ENCODE peak calls at places on chromosomes 12 and 14, in six cellular contexts. D is stimulated activated effector memory CD8-positive, alpha-beta T cell treated with anti-CD3 and anti-CD28 coated beads, Interleukin-12 subunit alpha, Interleukin-12 subunit beta, amount 100 ng/mL, for 72 hours; B is left cardiac atrium; L is glutamatergic neuron; P is HCT116; A is GM06990. X is an unnamed sample.

GRCh38 chr14:58533417-58533816 is 104.3 kb upstream of the DACT1 start:
- DNase-seq in L (peak), B (peak), P (no peak), D (no peak), A (no peak), X (peak)

GRCh38 chr12:110316861-110317260 is 35.8 kb downstream of the ATP2A2 start:
- DNase-seq in B (no peak), D (no peak), P (no peak), A (peak), L (no peak), X (peak)

GRCh38 chr12:26162905-26163304 is 32.5 kb upstream of the SSPN start:
- DNase-seq in P (no peak), D (no peak), A (peak), L (no peak), B (no peak), X (no peak)

GRCh38 chr12:48901278-48901677 is 24.0 kb downstream of the FKBP11 start:
- DNase-seq in P (no peak), D (no peak), A (no peak), L (no peak), B (no peak), X (no peak)

GRCh38 chr12:124543591-124544310 is 23.7 kb downstream of the NCOR2 start:
- DNase-seq in D (no peak), B (no peak), P (no peak), L (peak), A (no peak), X (peak)

GRCh38 chr12:99108924-99109323 is 463.8 kb downstream of the APAF1 start:
- DNase-seq in L (no peak), A (no peak), P (no peak), B (no peak), D (no peak), X (no peak)

GRCh38 chr12:132295101-132295526 is 34.3 kb downstream of the GALNT9 start:
- DNase-seq in P (no peak), L (no peak), A (no peak), B (peak), D (no peak), X (no peak)

GRCh38 chr12:88546851-88547250 is 33.4 kb downstream of the KITLG start:
- DNase-seq in A (no peak), L (no peak), B (no peak), D (no peak), P (no peak), X (no peak)

GRCh38 chr12:118377891-118378470 is 1.6 kb downstream of the SUDS3 start:
- DNase-seq in P (peak), L (peak), A (no peak), D (peak), B (peak), X (peak)

GRCh38 chr12:28817524-28817923 is 331.6 kb upstream of the FAR2 start:
- DNase-seq in D (no peak), B (no peak), P (no peak), L (no peak), A (no peak), X (no peak)

GRCh38 chr12:126349383-126349782 is 1284.1 kb downstream of the AACS start:
- DNase-seq in A (no peak), P (no peak), D (no peak), B (no peak), L (no peak), X (no peak)

GRCh38 chr14:88804035-88804434 is 11.3 kb upstream of the EML5 start:
- DNase-seq in A (no peak), B (no peak), D (no peak), L (no peak), P (no peak), X (no peak)

GRCh38 chr12:124463341-124463861 is 104.0 kb downstream of the NCOR2 start:
- DNase-seq in B (no peak), D (no peak), P (no peak), A (no peak), L (no peak), X (peak)

GRCh38 chr14:21070610-21071224 is 613 bp downstream of the ARHGEF40 start:
- DNase-seq in L (peak), P (no peak), D (no peak), A (no peak), B (peak), X (no peak)

GRCh38 chr14:44316647-44317432 is 190.2 kb downstream of the FSCB start:
- DNase-seq in A (no peak), B (no peak), D (no peak), L (no peak), P (peak), X (peak)

GRCh38 chr14:61813101-61813596 is 50.9 kb downstream of the SNAPC1 start:
- DNase-seq in B (no peak), L (peak), P (no peak), A (no peak), D (no peak), X (no peak)

GRCh38 chr12:108711486-108712163 is 19.7 kb downstream of the CORO1C start:
- DNase-seq in A (no peak), D (peak), B (no peak), P (no peak), L (no peak), X (no peak)

GRCh38 chr14:95875831-95876768 is 532 bp upstream of the TUNAR start:
- DNase-seq in L (peak), B (no peak), D (no peak), P (no peak), A (no peak), X (peak)

GRCh38 chr14:104224516-104225281 is 86.3 kb downstream of the KIF26A start:
- DNase-seq in P (no peak), L (peak), D (peak), B (peak), A (no peak), X (peak)

GRCh38 chr12:30694412-30694955 is 1.2 kb downstream of the IPO8 start:
- DNase-seq in B (no peak), L (no peak), A (peak), D (no peak), P (no peak), X (no peak)

GRCh38 chr12:55716582-55717396 is 943 bp downstream of the BLOC1S1 start:
- DNase-seq in P (no peak), B (no peak), L (peak), A (no peak), D (no peak), X (no peak)

GRCh38 chr12:121214171-121214777 is 4.3 kb downstream of the P2RX4 start:
- DNase-seq in P (no peak), A (no peak), D (peak), B (no peak), L (no peak), X (no peak)

GRCh38 chr14:42683690-42684089 is 1077.0 kb downstream of the LRFN5 start:
- DNase-seq in A (no peak), B (no peak), P (no peak), D (no peak), L (no peak), X (no peak)